ENCODE peak calls at places on chromosomes 12 and 14, in eight cellular contexts. R is hepatocyte; V is cardiac muscle cell; Y is A549; D is dorsolateral prefrontal cortex; N is lower lobe of right lung; W is CD8-positive, alpha-beta memory T cell; F is right cardiac atrium. X is an unnamed sample.
A peak's percentile ranks its signal among the peaks of the same experiment; 100 is the strongest.

GRCh38 chr14:71918955-71919354 is 13.3 kb upstream of the RGS6 start:
- DNase-seq in Y (no peak), W (no peak), D (no peak), V (no peak), N (no peak), R (peak; percentile 42), F (no peak), X (peak; percentile 70)

GRCh38 chr14:75615200-75615599 is 36.8 kb downstream of the FLVCR2 start:
- DNase-seq in W (no peak), Y (no peak), D (no peak), N (peak; percentile 73), F (no peak), R (no peak), V (no peak), X (no peak)

GRCh38 chr12:55955800-55956508 is 9.9 kb downstream of the PMEL start:
- DNase-seq in F (no peak), V (peak; percentile 29), W (no peak), N (no peak), Y (peak; percentile 87), R (peak; percentile 84), D (no peak), X (peak; percentile 89)

GRCh38 chr12:57147641-57147944 is 174 bp upstream of the LRP1-AS start:
- DNase-seq in R (peak; percentile 74), N (no peak), D (no peak), V (peak; percentile 67), F (peak; percentile 70), Y (no peak), W (no peak), X (peak; percentile 72)

GRCh38 chr12:124829008-124829707 is 34.5 kb downstream of the SCARB1 start:
- DNase-seq in D (no peak), V (peak; percentile 81), F (no peak), R (peak; percentile 72), W (no peak), N (no peak), Y (peak; percentile 84), X (no peak)

GRCh38 chr14:92924247-92924646 is 1.3 kb downstream of the CHGA start:
- DNase-seq in F (no peak), W (no peak), N (no peak), V (no peak), Y (no peak), R (no peak), D (no peak), X (no peak)

GRCh38 chr14:38336298-38336697 is 80.4 kb upstream of the CLEC14A start:
- DNase-seq in N (no peak), R (no peak), D (no peak), W (no peak), V (no peak), F (no peak), Y (no peak), X (no peak)

GRCh38 chr14:77190977-77191376 is 9.4 kb downstream of the TMEM63C start:
- DNase-seq in F (no peak), Y (no peak), D (no peak), V (no peak), R (no peak), W (no peak), N (no peak), X (no peak)

GRCh38 chr12:46908236-46908935 is 82.6 kb upstream of the SLC38A4 start:
- DNase-seq in R (no peak), Y (no peak), F (no peak), D (no peak), W (no peak), V (peak; percentile 19), N (no peak), X (no peak)

GRCh38 chr12:68905731-68906130 is 27.2 kb downstream of the CPM start:
- DNase-seq in W (no peak), D (no peak), V (no peak), N (no peak), F (no peak), R (no peak), Y (no peak), X (no peak)
- H3K27ac ChIP-seq in W (no peak overlapping the region), D (no peak overlapping the region), V (no peak overlapping the region), N (no peak overlapping the region), F (no peak overlapping the region), R (no peak overlapping the region), Y (no peak overlapping the region), X (no peak overlapping the region)

DNA sequence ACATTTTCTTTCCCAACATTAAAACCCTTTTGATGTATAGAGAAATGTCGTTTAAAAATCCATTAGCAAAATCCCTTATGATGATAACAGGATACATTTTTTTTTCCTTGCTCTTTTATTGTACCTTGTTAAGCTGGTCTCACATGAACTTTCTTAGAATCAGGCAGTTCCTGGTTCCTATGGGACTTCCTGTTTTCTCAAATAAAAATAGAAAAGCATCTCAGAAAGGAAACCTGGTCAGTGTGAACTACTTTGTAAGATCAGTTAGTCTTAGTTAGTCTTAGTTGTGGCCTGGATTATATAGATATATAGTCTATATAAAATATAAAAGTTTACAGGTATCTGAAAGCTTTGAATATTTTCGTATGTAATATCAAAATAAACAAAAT is 40.3 kb downstream of the LEMD3 start:
- DNase-seq in D (no peak), N (no peak), W (no peak), V (no peak), F (no peak), Y (no peak), R (no peak), X (no peak)
- H3K27ac ChIP-seq in D (no peak overlapping the region), N (no peak overlapping the region), W (no peak overlapping the region), V (no peak overlapping the region), F (no peak overlapping the region), Y (no peak overlapping the region), R (no peak overlapping the region), X (no peak overlapping the region)

GRCh38 chr14:91322623-91323022 is 78.1 kb upstream of the GPR68 start:
- DNase-seq in V (no peak), Y (no peak), F (no peak), N (no peak), R (no peak), D (no peak), W (no peak), X (no peak)
- H3K27ac ChIP-seq in V (no peak overlapping the region), Y (no peak overlapping the region), F (no peak overlapping the region), N (peak overlapping the region; percentile 73), R (no peak overlapping the region), D (no peak overlapping the region), W (no peak overlapping the region), X (no peak overlapping the region)

GRCh38 chr14:23307146-23307447 is 464 bp downstream of the BCL2L2 start:
- DNase-seq in F (no peak), D (no peak), R (no peak), V (no peak), N (no peak), Y (no peak), W (no peak), X (no peak)
- H3K27ac ChIP-seq in F (peak overlapping the region; percentile 86), D (peak overlapping the region; percentile 91), R (peak overlapping the region; percentile 97), V (peak overlapping the region; percentile 88), N (peak overlapping the region; percentile 82), Y (peak overlapping the region; percentile 95), W (peak overlapping the region; percentile 71), X (peak overlapping the region; percentile 55)

GRCh38 chr12:22229652-22230279 is 104.7 kb downstream of the ST8SIA1 start:
- DNase-seq in Y (no peak), D (no peak), F (no peak), N (no peak), W (no peak), V (no peak), R (no peak), X (no peak)
- H3K27ac ChIP-seq in Y (peak overlapping the region; percentile 82), D (no peak overlapping the region), F (no peak overlapping the region), N (no peak overlapping the region), W (no peak overlapping the region), V (no peak overlapping the region), R (no peak overlapping the region), X (peak overlapping the region; percentile 38)

GRCh38 chr14:49907186-49907585 is 14.3 kb downstream of the ARF6 start:
- DNase-seq in W (no peak), R (no peak), N (no peak), F (no peak), D (no peak), V (no peak), Y (no peak), X (no peak)
- H3K27ac ChIP-seq in W (no peak overlapping the region), R (no peak overlapping the region), N (no peak overlapping the region), F (no peak overlapping the region), D (no peak overlapping the region), V (no peak overlapping the region), Y (peak overlapping the region; percentile 93), X (no peak overlapping the region)

GRCh38 chr12:5567021-5567744 is 135.3 kb downstream of the NTF3 start:
- DNase-seq in D (no peak), V (peak; percentile 6), N (no peak), W (no peak), Y (no peak), F (peak; percentile 80), R (peak; percentile 36), X (no peak)
- H3K27ac ChIP-seq in D (no peak overlapping the region), V (no peak overlapping the region), N (no peak overlapping the region), W (no peak overlapping the region), Y (no peak overlapping the region), F (no peak overlapping the region), R (no peak overlapping the region), X (no peak overlapping the region)